ENCODE peak calls at places on chromosome 17, in five cellular contexts. A, N, Q, H and K are unnamed samples. For H3K4me1, the result is how much of the 10 kb centered on the place peaks cover.

GRCh38 chr17:50207318-50207717 is 5.9 kb upstream of the COL1A1 start:
- DNase-seq in A (no peak), N (no peak), Q (no peak), H (no peak), K (no peak)

GRCh38 chr17:49723423-49723822 is 15.7 kb upstream of the SLC35B1 start:
- DNase-seq in A (no peak), N (no peak), Q (no peak), H (no peak), K (peak)

GRCh38 chr17:7881655-7882054 is 6.9 kb upstream of the CHD3 start:
- DNase-seq in A (no peak), N (peak), Q (no peak), H (no peak), K (no peak)

GRCh38 chr17:6374271-6374691 is 60.6 kb downstream of the AIPL1 start:
- DNase-seq in A (no peak), N (no peak), Q (no peak), H (no peak), K (no peak)

GRCh38 chr17:78515480-78515879 is 61.7 kb downstream of the DNAH17 start:
- DNase-seq in A (no peak), N (no peak), Q (no peak), H (no peak), K (no peak)

GRCh38 chr17:42287305-42288077 is 807 bp upstream of the STAT5A start:
- DNase-seq in A (no peak), N (no peak), Q (peak), H (peak), K (peak)

GRCh38 chr17:6569391-6570302 is 13.3 kb upstream of the PITPNM3 start:
- DNase-seq in A (peak), N (no peak), Q (peak), H (no peak), K (no peak)

GRCh38 chr17:17866425-17866824 is 29.6 kb upstream of the SREBF1 start:
- DNase-seq in A (no peak), N (no peak), Q (no peak), H (no peak), K (no peak)

GRCh38 chr17:76635659-76636360 is 7.7 kb downstream of the ST6GALNAC1 start:
- DNase-seq in A (no peak), N (no peak), Q (no peak), H (no peak), K (no peak)

GRCh38 chr17:38511126-38512108 is 83.2 kb downstream of the ARHGAP23 start:
- DNase-seq in A (no peak), N (no peak), Q (no peak), H (no peak), K (no peak)

GRCh38 chr17:11997147-11997971 is at the start of gene ZNF18:
- DNase-seq in A (peak), N (peak), Q (peak), H (peak), K (peak)

GRCh38 chr17:32192379-32192778 is 50.1 kb downstream of the RHOT1 start:
- DNase-seq in A (no peak), N (no peak), Q (no peak), H (no peak), K (no peak)

GRCh38 chr17:45270828-45271418 is 9.0 kb upstream of the SPATA32 start:
- DNase-seq in A (no peak), N (no peak), Q (no peak), H (peak), K (no peak)

GRCh38 chr17:193426-193810 is 12.0 kb upstream of the DOC2B start:
- DNase-seq in A (no peak), N (no peak), Q (no peak), H (no peak), K (no peak)

GRCh38 chr17:49618112-49618611 is 42.5 kb downstream of the NXPH3 start:
- DNase-seq in A (no peak), N (no peak), Q (no peak), H (no peak), K (no peak)

GRCh38 chr17:15409721-15410247 is 57.6 kb downstream of the CDRT4 start:
- DNase-seq in A (no peak), N (no peak), Q (peak), H (no peak), K (peak)

GRCh38 chr17:38430822-38431221 is 2.6 kb downstream of the ARHGAP23 start:
- DNase-seq in A (no peak), N (no peak), Q (no peak), H (no peak), K (no peak)

GRCh38 chr17:75617218-75617617 is 16.0 kb upstream of the SMIM5 start:
- DNase-seq in A (no peak), N (no peak), Q (no peak), H (no peak), K (no peak)

GRCh38 chr17:74360993-74361612 is 565 bp downstream of the BTBD17 start:
- DNase-seq in A (peak), N (no peak), Q (no peak), H (no peak), K (no peak)

GRCh38 chr17:1143573-1143972 is 36.2 kb downstream of the ABR start:
- DNase-seq in A (no peak), N (no peak), Q (no peak), H (no peak), K (no peak)

GRCh38 chr17:5854871-5855554 is 215.2 kb upstream of the WSCD1 start:
- DNase-seq in A (no peak), N (no peak), Q (no peak), H (no peak), K (no peak)

GRCh38 chr17:72388765-72389473 is 268.1 kb downstream of the SOX9 start:
- DNase-seq in A (no peak), N (no peak), Q (no peak), H (no peak), K (no peak)

GRCh38 chr17:73645050-73645871 is 1.0 kb upstream of the SDK2 start:
- DNase-seq in A (peak), N (peak), Q (no peak), H (peak), K (no peak)

GRCh38 chr17:42908872-42909700 is 8.5 kb downstream of the G6PC1 start:
- DNase-seq in A (no peak), N (no peak), Q (no peak), H (no peak), K (no peak)

GRCh38 chr17:75589919-75590303 is 2.3 kb downstream of the MYO15B start:
- DNase-seq in A (peak), N (no peak), Q (no peak), H (peak), K (no peak)

GRCh38 chr17:45702666-45703266 is 81.4 kb upstream of the CRHR1 start:
- DNase-seq in A (no peak), N (no peak), Q (no peak), H (no peak), K (no peak)

GRCh38 chr17:70166571-70166970 is 2.8 kb upstream of the KCNJ2 start:
- DNase-seq in A (no peak), N (no peak), Q (no peak), H (no peak), K (no peak)

GRCh38 chr17:61517843-61518606 is 65.8 kb downstream of the TBX4 start:
- DNase-seq in A (no peak), N (no peak), Q (no peak), H (no peak), K (no peak)

DNA sequence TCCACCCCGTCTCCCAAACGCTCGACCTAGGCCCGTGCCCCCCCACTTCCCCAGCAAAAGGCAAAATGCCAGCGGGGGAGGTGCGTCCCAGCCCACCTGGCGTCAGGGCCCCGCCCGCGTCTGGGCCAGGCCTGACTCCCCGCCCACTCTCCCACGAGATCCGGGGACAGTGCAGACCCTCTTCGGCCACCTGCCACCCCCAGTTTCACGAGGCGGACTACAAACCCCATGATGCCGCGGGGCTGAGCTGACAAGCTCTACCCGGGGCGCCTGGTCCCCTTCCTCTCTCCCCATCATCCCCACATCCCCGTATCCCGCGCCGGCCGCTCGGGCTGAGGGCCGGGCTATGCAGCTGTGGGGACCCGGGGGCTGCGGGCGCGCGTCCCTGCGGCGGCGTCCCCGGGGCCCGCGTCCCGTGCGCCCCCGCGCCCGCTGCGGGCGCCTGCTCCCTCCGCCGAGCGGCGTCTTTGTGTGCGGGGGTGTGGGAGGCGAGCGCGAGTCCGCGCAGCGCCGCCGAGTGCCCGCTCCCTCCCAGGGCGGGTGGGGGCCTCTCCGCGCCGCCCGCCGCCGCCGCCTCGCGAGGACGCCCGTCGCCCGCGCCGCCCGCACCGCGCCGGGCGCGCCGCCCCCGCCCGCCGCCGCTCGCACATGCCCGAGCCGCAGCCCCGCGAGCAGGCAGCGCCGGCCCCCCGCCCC is at the start of gene ANKRD13B:
- DNase-seq in A (peak), N (no peak), Q (no peak), H (peak), K (no peak)
- H3K27ac ChIP-seq in A (peak), N (peak), Q (peak), H (peak), K (peak)

GRCh38 chr17:63626551-63627228 is 4.5 kb downstream of the MAP3K3 start:
- DNase-seq in A (no peak), N (no peak), Q (no peak), H (no peak), K (no peak)
- H3K4me1 ChIP-seq in A (under half), N (under half), Q (half or more), H (half or more), K (half or more)

GRCh38 chr17:57924677-57925076 is 30.5 kb downstream of the CUEDC1 start:
- DNase-seq in A (no peak), N (no peak), Q (no peak), H (no peak), K (no peak)

GRCh38 chr17:57923182-57923872 is 31.9 kb downstream of the CUEDC1 start:
- DNase-seq in A (no peak), N (no peak), Q (no peak), H (no peak), K (no peak)

GRCh38 chr17:57927048-57927723 is 28.0 kb downstream of the CUEDC1 start:
- DNase-seq in A (no peak), N (peak), Q (no peak), H (no peak), K (no peak)

GRCh38 chr17:57926723-57927047 is 28.5 kb downstream of the CUEDC1 start:
- DNase-seq in A (no peak), N (no peak), Q (no peak), H (no peak), K (no peak)

DNA sequence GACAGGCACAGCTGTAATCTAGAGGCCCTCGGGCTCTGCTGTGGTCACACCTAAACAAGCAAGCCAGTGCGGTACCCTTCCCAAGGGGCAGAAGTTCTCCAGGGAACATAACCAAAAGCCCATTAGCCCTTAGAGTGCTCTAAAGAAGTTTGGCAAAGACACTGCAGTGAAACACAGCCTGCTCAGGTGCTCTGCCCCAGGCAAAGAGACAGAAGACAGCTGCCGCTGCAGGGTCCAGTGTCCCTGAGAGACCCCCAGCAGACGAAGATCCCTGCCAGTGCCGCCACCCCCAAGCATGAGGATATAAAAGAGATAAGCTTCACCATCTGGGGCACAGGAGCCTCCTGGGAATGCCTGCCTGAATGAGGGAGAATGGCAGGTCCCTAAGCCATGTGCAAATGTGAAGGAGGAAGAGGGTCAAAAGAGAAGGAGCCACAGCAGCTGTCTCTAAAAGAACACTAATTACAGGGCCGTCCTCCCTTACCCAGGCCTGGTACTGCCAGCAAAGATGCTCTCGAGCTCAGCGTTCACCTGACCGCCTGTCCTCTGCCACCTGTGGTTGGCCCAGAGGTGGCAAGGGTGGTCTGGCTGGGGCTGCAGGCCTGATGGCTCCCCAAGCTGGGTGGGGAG is 29.7 kb downstream of the CUEDC1 start:
- DNase-seq in A (no peak), N (no peak), Q (no peak), H (no peak), K (no peak)
- H3K27ac ChIP-seq in A (peak), N (peak), Q (peak), H (no peak), K (peak)

GRCh38 chr17:48439875-48440505 is 10.0 kb upstream of the SKAP1 start:
- DNase-seq in A (no peak), N (no peak), Q (no peak), H (no peak), K (no peak)
- H3K4me1 ChIP-seq in A (under half), N (under half), Q (under half), H (under half), K (under half)

GRCh38 chr17:39737331-39737760 is 392 bp upstream of the GRB7 start:
- DNase-seq in A (no peak), N (no peak), Q (no peak), H (no peak), K (no peak)
- H3K27ac ChIP-seq in A (peak), N (peak), Q (no peak), H (peak), K (no peak)

GRCh38 chr17:64133546-64134215 is 3.7 kb upstream of the ERN1 start:
- DNase-seq in A (no peak), N (no peak), Q (peak), H (no peak), K (no peak)
- H3K4me1 ChIP-seq in A (under half), N (under half), Q (under half), H (under half), K (under half)

GRCh38 chr17:82734987-82735866 is at the start of gene FN3K:
- DNase-seq in A (peak), N (peak), Q (peak), H (peak), K (peak)
- H3K27ac ChIP-seq in A (peak), N (peak), Q (peak), H (peak), K (peak)

GRCh38 chr17:2264023-2264860 is 39.3 kb downstream of the SMG6 start:
- DNase-seq in A (no peak), N (no peak), Q (no peak), H (no peak), K (no peak)
- H3K4me1 ChIP-seq in A (under half), N (under half), Q (under half), H (under half), K (under half)